ENCODE peak calls at places on chromosomes 7 and 10, in eight cellular contexts. A is RWPE1, J is psoas muscle, S is heart left ventricle, C is OCI-LY7, V is IMR-90, Y is astrocyte, P is uterus. N is an unnamed sample.

GRCh38 chr10:68154211-68154497 is 44.9 kb downstream of the MYPN start:
- DNase-seq in A (no peak), J (peak; percentile 56), S (peak; percentile 61), C (peak; percentile 10), V (peak; percentile 85), Y (peak; percentile 71), P (peak; percentile 47), N (peak; percentile 41)

GRCh38 chr10:43401627-43402026 is 7.4 kb downstream of the HNRNPF start:
- DNase-seq in A (no peak), J (no peak), S (no peak), C (no peak), V (no peak), Y (no peak), P (no peak), N (peak; percentile 27)

GRCh38 chr7:133623716-133624115 is 370.8 kb downstream of the EXOC4 start:
- DNase-seq in A (no peak), J (no peak), S (no peak), C (no peak), V (no peak), Y (no peak), P (no peak), N (no peak)

GRCh38 chr7:82594665-82595064 is 151.1 kb upstream of the CACNA2D1 start:
- DNase-seq in A (no peak), J (no peak), S (no peak), C (no peak), V (no peak), Y (no peak), P (no peak), N (no peak)

GRCh38 chr7:39734605-39735004 is 111.2 kb downstream of the RALA start:
- DNase-seq in A (no peak), J (no peak), S (no peak), C (no peak), V (no peak), Y (no peak), P (no peak), N (no peak)

GRCh38 chr7:77813180-77813579 is 14.6 kb downstream of the PHTF2 start:
- DNase-seq in A (no peak), J (no peak), S (no peak), C (no peak), V (no peak), Y (no peak), P (no peak), N (no peak)

GRCh38 chr7:47578581-47579270 is 3.2 kb downstream of the TNS3 start:
- DNase-seq in A (no peak), J (no peak), S (no peak), C (no peak), V (peak; percentile 66), Y (peak; percentile 67), P (no peak), N (no peak)

GRCh38 chr7:120272261-120272895 is 597 bp upstream of the KCND2 start:
- DNase-seq in A (peak; percentile 56), J (no peak), S (no peak), C (peak; percentile 23), V (peak; percentile 53), Y (peak; percentile 33), P (peak; percentile 27), N (no peak)

DNA sequence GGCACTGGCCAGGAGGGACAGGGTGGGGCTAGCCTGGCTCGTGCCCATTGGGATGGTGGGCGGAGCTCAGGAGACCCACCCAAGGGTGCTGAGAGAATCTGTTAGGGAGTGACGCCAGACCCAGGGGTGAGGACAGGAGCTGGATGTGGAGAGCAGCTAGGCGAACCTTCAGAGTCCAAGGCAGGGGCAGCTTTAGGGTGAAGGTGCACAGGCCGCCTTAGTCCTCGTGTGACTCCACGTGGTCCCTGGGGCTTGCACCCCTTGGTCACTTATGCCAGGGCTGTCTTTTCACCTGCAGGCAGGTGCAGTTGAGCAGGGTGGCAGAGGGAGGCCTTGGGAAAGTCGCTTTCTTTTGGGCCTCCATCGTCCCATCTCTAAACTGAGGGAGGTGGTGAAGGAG is 4.3 kb downstream of the RAMP3 start:
- DNase-seq in A (no peak), J (no peak), S (no peak), C (no peak), V (no peak), Y (no peak), P (no peak), N (no peak)
- H3K27ac ChIP-seq in A (no peak overlapping the region), J (no peak overlapping the region), S (peak overlapping the region; percentile 87), C (no peak overlapping the region), V (no peak overlapping the region), Y (no peak overlapping the region), P (no peak overlapping the region), N (no peak overlapping the region)

GRCh38 chr7:27615420-27616185 is 47.1 kb downstream of the HIBADH start:
- DNase-seq in A (no peak), J (no peak), S (no peak), C (peak; percentile 4), V (no peak), Y (no peak), P (no peak), N (no peak)

GRCh38 chr7:27616914-27617548 is 45.7 kb downstream of the HIBADH start:
- DNase-seq in A (no peak), J (no peak), S (no peak), C (no peak), V (no peak), Y (no peak), P (no peak), N (no peak)

GRCh38 chr7:27616186-27616491 is 46.5 kb downstream of the HIBADH start:
- DNase-seq in A (no peak), J (no peak), S (no peak), C (no peak), V (no peak), Y (no peak), P (no peak), N (no peak)

GRCh38 chr7:27617651-27618381 is 44.9 kb downstream of the HIBADH start:
- DNase-seq in A (no peak), J (no peak), S (no peak), C (no peak), V (no peak), Y (no peak), P (no peak), N (no peak)

GRCh38 chr7:27619492-27619891 is 43.2 kb downstream of the HIBADH start:
- DNase-seq in A (no peak), J (no peak), S (no peak), C (peak; percentile 25), V (no peak), Y (no peak), P (no peak), N (no peak)
- TF ChIP-seq CTCF in A (no peak), J (no peak), S (no peak), C (no peak), V (no peak), Y (no peak), P (no peak), N (no peak)

GRCh38 chr7:141290951-141291350 is 217.1 kb downstream of the TMEM178B start:
- DNase-seq in A (no peak), J (no peak), S (no peak), C (no peak), V (no peak), Y (no peak), P (no peak), N (no peak)

GRCh38 chr7:141294122-141294829 is 220.4 kb downstream of the TMEM178B start:
- DNase-seq in A (no peak), J (no peak), S (no peak), C (no peak), V (no peak), Y (no peak), P (no peak), N (no peak)

GRCh38 chr7:141288626-141289025 is 214.8 kb downstream of the TMEM178B start:
- DNase-seq in A (no peak), J (no peak), S (no peak), C (no peak), V (no peak), Y (no peak), P (no peak), N (no peak)

GRCh38 chr7:141290365-141290764 is 216.5 kb downstream of the TMEM178B start:
- DNase-seq in A (no peak), J (no peak), S (no peak), C (no peak), V (no peak), Y (no peak), P (no peak), N (no peak)

DNA sequence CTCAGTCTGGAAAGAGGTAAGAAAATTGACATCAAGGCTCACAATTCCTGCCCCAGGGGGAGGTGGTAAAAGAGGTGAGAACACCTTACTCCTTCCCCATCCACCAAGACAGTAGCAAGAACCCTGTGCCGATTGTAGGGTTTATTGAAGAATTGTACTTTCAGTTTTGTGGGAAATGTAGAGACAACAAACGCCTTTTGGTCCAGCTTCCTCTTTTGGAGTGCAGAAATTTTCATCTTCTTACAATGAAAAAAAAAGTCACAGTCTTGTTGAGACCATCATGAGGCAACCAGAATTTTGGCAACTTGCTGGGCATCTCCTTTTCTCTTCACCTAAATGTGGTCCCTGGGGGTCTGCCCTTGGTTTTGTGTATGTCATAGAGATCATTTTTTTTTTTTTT is 217.7 kb downstream of the TMEM178B start:
- DNase-seq in A (no peak), J (no peak), S (no peak), C (no peak), V (no peak), Y (no peak), P (no peak), N (no peak)
- H3K27ac ChIP-seq in A (no peak overlapping the region), J (no peak overlapping the region), S (no peak overlapping the region), C (no peak overlapping the region), V (no peak overlapping the region), Y (no peak overlapping the region), P (no peak overlapping the region), N (no peak overlapping the region)

GRCh38 chr7:4103352-4104091 is 578.6 kb upstream of the FOXK1 start:
- DNase-seq in A (peak; percentile 72), J (no peak), S (no peak), C (peak; percentile 3), V (peak; percentile 7), Y (peak; percentile 64), P (no peak), N (no peak)
- TF ChIP-seq CTCF in A (peak; percentile 41), J (no peak), S (no peak), C (peak; percentile 61), V (no peak), Y (peak; percentile 20), P (no peak), N (no peak)

GRCh38 chr7:83918142-83918541 is 269.2 kb upstream of the SEMA3E start:
- DNase-seq in A (no peak), J (no peak), S (no peak), C (no peak), V (no peak), Y (no peak), P (no peak), N (no peak)

GRCh38 chr7:83925860-83926259 is 268.7 kb downstream of the SEMA3A start:
- DNase-seq in A (no peak), J (no peak), S (no peak), C (no peak), V (peak; percentile 18), Y (no peak), P (no peak), N (no peak)

GRCh38 chr7:83921798-83922607 is 272.6 kb downstream of the SEMA3A start:
- DNase-seq in A (no peak), J (no peak), S (no peak), C (no peak), V (peak; percentile 69), Y (peak; percentile 22), P (no peak), N (no peak)
- H3K27ac ChIP-seq in A (no peak overlapping the region), J (no peak overlapping the region), S (no peak overlapping the region), C (no peak overlapping the region), V (no peak overlapping the region), Y (no peak overlapping the region), P (no peak overlapping the region), N (no peak overlapping the region)

DNA sequence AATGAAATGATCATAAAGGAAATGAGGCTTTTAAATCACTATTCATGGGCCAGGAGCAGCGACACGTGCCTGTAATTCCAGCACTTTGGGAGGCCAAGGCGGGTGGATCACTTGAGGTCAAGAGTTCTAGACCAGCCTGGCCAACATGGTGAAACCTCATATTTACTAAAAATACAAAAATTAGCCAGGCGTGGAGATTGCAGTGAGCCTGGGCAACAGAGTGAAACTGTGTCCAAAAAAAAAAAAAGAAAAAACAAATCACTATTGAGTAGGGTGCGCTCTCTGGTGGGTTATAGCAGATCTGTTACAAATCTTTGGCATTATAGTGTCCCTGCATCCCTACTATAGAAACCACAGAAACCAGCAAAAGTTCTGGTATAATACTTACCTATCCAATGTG is 72.1 kb downstream of the GLI3 start:
- DNase-seq in A (no peak), J (no peak), S (no peak), C (peak; percentile 5), V (no peak), Y (no peak), P (no peak), N (no peak)
- TF ChIP-seq CTCF in A (no peak), J (no peak), S (no peak), C (peak; percentile 49), V (no peak), Y (no peak), P (no peak), N (no peak)

N was measured in pancreas.